ENCODE peak calls at places on chromosomes 1 and 21, in four cellular contexts. F is body of pancreas, R is tibial nerve, P is stomach. H is an unnamed sample.

GRCh38 chr1:201213106-201213770 is 22.6 kb downstream of the IGFN1 start:
- DNase-seq in R (no peak), F (no peak), P (no peak), H (no peak)

GRCh38 chr1:220768127-220768601 is 18.5 kb upstream of the MTARC1 start:
- DNase-seq in R (no peak), P (peak; percentile 62), F (peak; percentile 43), H (no peak)

GRCh38 chr1:119987112-119987511 is 82.3 kb downstream of the NOTCH2 start:
- DNase-seq in R (no peak), F (no peak), P (no peak), H (no peak)

GRCh38 chr1:99482286-99482685 is 163.6 kb upstream of the PALMD start:
- DNase-seq in R (no peak), F (no peak), P (no peak), H (no peak)

GRCh38 chr1:18299441-18300338 is 181.0 kb upstream of the KLHDC7A start:
- DNase-seq in R (no peak), F (peak; percentile 32), P (peak; percentile 40), H (no peak)

GRCh38 chr1:214727274-214727673 is 124.3 kb downstream of the CENPF start:
- DNase-seq in F (no peak), R (no peak), P (no peak), H (no peak)

GRCh38 chr1:230167419-230167852 is 100.4 kb downstream of the GALNT2 start:
- DNase-seq in R (no peak), P (no peak), F (no peak), H (peak; percentile 68)

GRCh38 chr1:118989006-118989736 is 1.0 kb upstream of the TBX15 start:
- DNase-seq in R (no peak), P (no peak), F (no peak), H (no peak)

GRCh38 chr1:31482478-31483011 is 69.5 kb downstream of the SERINC2 start:
- DNase-seq in F (no peak), P (no peak), R (no peak), H (no peak)

GRCh38 chr1:208203848-208204609 is 40.2 kb downstream of the PLXNA2 start:
- DNase-seq in F (no peak), R (no peak), P (no peak), H (no peak)

GRCh38 chr21:38494688-38495087 is 3.6 kb downstream of the ERG start:
- DNase-seq in R (no peak), F (no peak), P (no peak), H (peak; percentile 60)

GRCh38 chr1:96472471-96472870 is 249.1 kb upstream of the PTBP2 start:
- DNase-seq in P (no peak), R (no peak), F (no peak), H (no peak)

GRCh38 chr1:18110968-18111367 is 3.4 kb downstream of the IGSF21 start:
- DNase-seq in R (no peak), F (no peak), P (no peak), H (no peak)

GRCh38 chr1:25810341-25811299 is 9.1 kb upstream of the MTFR1L start:
- DNase-seq in P (peak; percentile 79), F (peak; percentile 78), R (peak; percentile 80), H (peak; percentile 75)

GRCh38 chr1:37157634-37158033 is 123.3 kb upstream of the GRIK3 start:
- DNase-seq in P (no peak), R (no peak), F (no peak), H (no peak)

GRCh38 chr1:112803906-112804762 is 89.0 kb upstream of the PPM1J start:
- DNase-seq in F (peak; percentile 84), P (peak; percentile 80), R (peak; percentile 12), H (peak; percentile 70)

GRCh38 chr1:232598133-232598532 is 31.8 kb downstream of the SIPA1L2 start:
- DNase-seq in F (no peak), P (no peak), R (no peak), H (no peak)

GRCh38 chr1:56973898-56974752 is 8.3 kb upstream of the C8B start:
- DNase-seq in F (no peak), P (no peak), R (no peak), H (no peak)

GRCh38 chr21:44285547-44285992 is at the start of gene AIRE:
- DNase-seq in P (no peak), F (no peak), R (no peak), H (no peak)

GRCh38 chr1:56811331-56811730 is 7.9 kb downstream of the FYB2 start:
- DNase-seq in F (peak; percentile 73), R (no peak), P (peak; percentile 79), H (no peak)

GRCh38 chr1:39898648-39899603 is 2.8 kb downstream of the MYCL start:
- DNase-seq in F (peak; percentile 87), R (no peak), P (peak; percentile 80), H (peak; percentile 32)

GRCh38 chr1:212727386-212728181 is 27.9 kb upstream of the BATF3 start:
- DNase-seq in F (no peak), P (no peak), R (no peak), H (no peak)

GRCh38 chr1:25206201-25206600 is 26.1 kb downstream of the SYF2 start:
- DNase-seq in P (no peak), R (no peak), F (no peak), H (no peak)

GRCh38 chr1:2825487-2826189 is 24.1 kb upstream of the TTC34 start:
- DNase-seq in P (no peak), R (no peak), F (no peak), H (peak; percentile 56)

GRCh38 chr1:157312270-157312812 is 174.1 kb upstream of the ETV3 start:
- DNase-seq in F (peak; percentile 34), P (no peak), R (no peak), H (no peak)

GRCh38 chr1:238384381-238384780 is 493.7 kb upstream of the ZP4 start:
- DNase-seq in F (no peak), P (no peak), R (no peak), H (no peak)

GRCh38 chr1:85240174-85240601 is 19.3 kb downstream of the C1orf52 start:
- DNase-seq in P (no peak), F (peak; percentile 36), R (no peak), H (no peak)

GRCh38 chr1:100353073-100353801 is 931 bp downstream of the CDC14A start:
- DNase-seq in F (peak; percentile 46), P (peak; percentile 35), R (no peak), H (no peak)

GRCh38 chr1:182377175-182377574 is 14.4 kb downstream of the GLUL start:
- DNase-seq in R (no peak), F (no peak), P (no peak), H (no peak)

GRCh38 chr1:156725683-156726280 is 2.5 kb upstream of the METTL25B start:
- DNase-seq in P (peak; percentile 93), R (peak; percentile 84), F (peak; percentile 88), H (peak; percentile 88)

GRCh38 chr1:172145231-172145651 is 275.2 kb upstream of the C1orf105 start:
- DNase-seq in P (no peak), F (no peak), R (no peak), H (no peak)

GRCh38 chr1:172145656-172146055 is 274.8 kb upstream of the C1orf105 start:
- DNase-seq in P (no peak), R (no peak), F (no peak), H (no peak)

GRCh38 chr1:172141351-172142000 is 279.0 kb upstream of the C1orf105 start:
- DNase-seq in P (no peak), R (no peak), F (no peak), H (no peak)

GRCh38 chr1:172144445-172145060 is 275.9 kb upstream of the C1orf105 start:
- DNase-seq in R (peak; percentile 80), P (peak; percentile 39), F (peak; percentile 40), H (peak; percentile 37)

DNA sequence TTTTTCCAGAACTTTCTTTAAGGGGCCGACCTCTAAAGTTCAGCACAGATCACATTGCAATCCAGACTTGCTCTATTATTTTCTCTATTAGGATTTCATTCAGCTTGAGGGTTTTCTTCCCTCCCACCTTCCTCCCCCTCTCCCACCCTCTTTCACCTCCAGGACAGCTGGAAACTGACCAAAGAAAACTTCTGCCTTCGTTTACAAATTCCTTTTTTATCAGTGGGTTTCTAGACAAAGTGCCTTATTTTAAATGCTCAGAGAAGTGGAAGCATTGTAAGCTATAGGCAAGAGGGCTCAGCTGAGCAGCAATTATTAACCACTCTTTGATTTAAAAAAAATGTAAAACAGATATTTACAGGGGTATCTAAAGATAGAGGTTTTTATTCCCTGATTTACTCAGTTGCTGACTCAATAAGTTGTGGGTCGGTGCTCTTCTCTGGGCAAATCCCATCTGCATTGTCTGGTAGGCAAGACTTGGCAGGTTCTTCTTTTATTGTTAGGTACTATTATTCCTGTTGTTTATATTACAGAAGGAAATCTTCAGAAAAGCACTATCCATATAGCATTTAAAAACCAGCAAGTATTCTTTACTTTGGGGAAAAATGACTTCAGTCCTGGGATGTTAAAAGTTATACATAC is 277.0 kb upstream of the C1orf105 start:
- DNase-seq in F (no peak), R (no peak), P (no peak), H (no peak)
- H3K4me3 ChIP-seq in F (no peak overlapping the region), R (peak overlapping the region; percentile 57), P (peak overlapping the region; percentile 48), H (peak overlapping the region; percentile 40)

GRCh38 chr1:169485427-169486280 is at the start of gene SLC19A2:
- DNase-seq in P (peak; percentile 100), R (peak; percentile 99), F (peak; percentile 100), H (peak; percentile 100)
- TF ChIP-seq POLR2A in P (peak; percentile 96), R (peak; percentile 97), F (peak; percentile 99), H (peak; percentile 98)

GRCh38 chr1:29379438-29380073 is 143.2 kb downstream of the PTPRU start:
- DNase-seq in P (no peak), R (no peak), F (no peak), H (no peak)
- TF ChIP-seq CTCF in P (no peak), R (no peak), F (peak; percentile 28), H (no peak)

GRCh38 chr1:79264975-79265818 is 258.7 kb upstream of the ADGRL4 start:
- DNase-seq in F (no peak), P (no peak), R (no peak), H (no peak)

GRCh38 chr1:79259390-79260336 is 253.1 kb upstream of the ADGRL4 start:
- DNase-seq in R (no peak), P (no peak), F (no peak), H (no peak)

GRCh38 chr1:79262745-79263258 is 256.3 kb upstream of the ADGRL4 start:
- DNase-seq in P (no peak), F (no peak), R (no peak), H (no peak)

DNA sequence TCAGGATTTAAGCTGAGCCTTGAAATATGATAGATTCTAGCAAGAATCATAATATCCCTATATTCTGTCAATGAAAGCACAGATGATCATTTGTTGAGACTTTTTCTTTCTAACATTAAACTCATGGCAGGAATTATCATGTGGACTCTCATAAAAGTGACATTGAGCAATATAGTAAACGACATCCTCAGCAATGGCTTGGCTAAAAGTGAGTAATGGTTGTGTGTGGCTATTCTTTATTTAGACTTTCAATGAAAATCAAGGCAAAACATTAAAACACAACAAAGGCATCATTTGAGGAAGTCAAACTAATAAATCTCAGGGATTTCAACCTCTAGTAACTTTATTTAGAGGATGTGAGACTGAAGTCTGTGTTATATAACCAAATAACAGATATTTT is 257.8 kb upstream of the ADGRL4 start:
- DNase-seq in F (no peak), R (no peak), P (no peak), H (no peak)
- H3K4me3 ChIP-seq in F (no peak overlapping the region), R (no peak overlapping the region), P (no peak overlapping the region), H (no peak overlapping the region)